ENCODE peak calls at places on chromosomes 6 and 20, in seven cellular contexts. J is CD8-positive, alpha-beta memory T cell; Y is left ventricle myocardium inferior; B is endodermal cell; A is uterus; U is lower lobe of right lung; G is thyroid gland. C is an unnamed sample. For H3K4me1, the result is how much of the 10 kb centered on the place peaks cover.

GRCh38 chr6:146357578-146358340 is 185.9 kb upstream of the RAB32 start:
- DNase-seq in J (no peak), Y (no peak), B (no peak), A (no peak), U (no peak), G (peak), C (no peak)

GRCh38 chr20:2217857-2218529 is 77.8 kb upstream of the TGM3 start:
- DNase-seq in J (no peak), Y (no peak), B (no peak), A (no peak), U (no peak), G (no peak), C (no peak)

GRCh38 chr6:74942130-74942529 is 263.7 kb downstream of the COL12A1 start:
- DNase-seq in J (no peak), Y (no peak), B (no peak), A (no peak), U (no peak), G (no peak), C (no peak)

GRCh38 chr20:49647509-49647908 is 66.2 kb downstream of the B4GALT5 start:
- DNase-seq in J (no peak), Y (no peak), B (no peak), A (no peak), U (no peak), G (no peak), C (no peak)

GRCh38 chr20:53445276-53445675 is 148.4 kb downstream of the ZNF217 start:
- DNase-seq in J (no peak), Y (no peak), B (no peak), A (no peak), U (no peak), G (no peak), C (no peak)

GRCh38 chr6:153167026-153167891 is 36.2 kb upstream of the RGS17 start:
- DNase-seq in J (no peak), Y (no peak), B (no peak), A (no peak), U (no peak), G (no peak), C (no peak)

GRCh38 chr6:43708857-43709653 is 21.5 kb upstream of the MRPS18A start:
- DNase-seq in J (no peak), Y (no peak), B (peak), A (peak), U (no peak), G (no peak), C (peak)

GRCh38 chr20:36717657-36718056 is 28.2 kb downstream of the NDRG3 start:
- DNase-seq in J (peak), Y (no peak), B (peak), A (no peak), U (no peak), G (no peak), C (no peak)

GRCh38 chr6:42390228-42390934 is 61.3 kb downstream of the TRERF1 start:
- DNase-seq in J (peak), Y (no peak), B (no peak), A (no peak), U (no peak), G (peak), C (no peak)

GRCh38 chr6:169620171-169621125 is 81.4 kb downstream of the WDR27 start:
- DNase-seq in J (no peak), Y (no peak), B (peak), A (no peak), U (peak), G (peak), C (peak)

GRCh38 chr20:19890358-19891117 is 126.6 kb upstream of the NAA20 start:
- DNase-seq in J (no peak), Y (no peak), B (no peak), A (no peak), U (no peak), G (no peak), C (no peak)

GRCh38 chr20:36574278-36575065 is 1.1 kb downstream of the TGIF2 start:
- DNase-seq in J (peak), Y (peak), B (peak), A (peak), U (peak), G (peak), C (peak)

GRCh38 chr20:62994850-62995249 is 11.9 kb downstream of the BHLHE23 start:
- DNase-seq in J (no peak), Y (no peak), B (no peak), A (no peak), U (no peak), G (no peak), C (no peak)

GRCh38 chr6:24125980-24126379 is at the start of gene NRSN1:
- DNase-seq in J (no peak), Y (no peak), B (peak), A (no peak), U (no peak), G (peak), C (peak)

GRCh38 chr20:56433221-56433879 is 21.3 kb downstream of the CASS4 start:
- DNase-seq in J (no peak), Y (no peak), B (no peak), A (no peak), U (no peak), G (no peak), C (no peak)

GRCh38 chr20:3911956-3912355 is 22.8 kb downstream of the PANK2 start:
- DNase-seq in J (no peak), Y (peak), B (no peak), A (no peak), U (peak), G (no peak), C (no peak)

GRCh38 chr20:6708010-6708409 is 59.5 kb upstream of the BMP2 start:
- DNase-seq in J (no peak), Y (peak), B (peak), A (no peak), U (peak), G (peak), C (peak)

GRCh38 chr20:4951299-4951698 is 50.0 kb downstream of the SLC23A2 start:
- DNase-seq in J (no peak), Y (no peak), B (no peak), A (peak), U (no peak), G (peak), C (no peak)

GRCh38 chr6:148509789-148510581 is 167.3 kb downstream of the SASH1 start:
- DNase-seq in J (no peak), Y (peak), B (no peak), A (peak), U (peak), G (no peak), C (peak)

GRCh38 chr6:142946181-142946923 is 1.4 kb upstream of the HIVEP2 start:
- DNase-seq in J (peak), Y (peak), B (peak), A (peak), U (peak), G (peak), C (peak)

GRCh38 chr20:19074828-19075516 is 137.5 kb upstream of the SLC24A3 start:
- DNase-seq in J (no peak), Y (peak), B (no peak), A (no peak), U (peak), G (no peak), C (no peak)

GRCh38 chr20:18504479-18505060 is 3.2 kb upstream of the SEC23B start:
- DNase-seq in J (no peak), Y (peak), B (peak), A (peak), U (no peak), G (peak), C (peak)

GRCh38 chr6:2714359-2714895 is 36.3 kb downstream of the MYLK4 start:
- DNase-seq in J (no peak), Y (no peak), B (no peak), A (no peak), U (no peak), G (no peak), C (no peak)

GRCh38 chr20:59124326-59125029 is 39.1 kb upstream of the ZNF831 start:
- DNase-seq in J (no peak), Y (no peak), B (no peak), A (no peak), U (no peak), G (no peak), C (no peak)

GRCh38 chr20:59125332-59125731 is 38.3 kb upstream of the ZNF831 start:
- DNase-seq in J (no peak), Y (no peak), B (no peak), A (no peak), U (no peak), G (no peak), C (no peak)

GRCh38 chr20:59122377-59122932 is 41.2 kb upstream of the ZNF831 start:
- DNase-seq in J (no peak), Y (no peak), B (no peak), A (no peak), U (no peak), G (no peak), C (no peak)

GRCh38 chr20:59123011-59123676 is 40.5 kb upstream of the ZNF831 start:
- DNase-seq in J (peak), Y (no peak), B (no peak), A (no peak), U (no peak), G (no peak), C (no peak)

DNA sequence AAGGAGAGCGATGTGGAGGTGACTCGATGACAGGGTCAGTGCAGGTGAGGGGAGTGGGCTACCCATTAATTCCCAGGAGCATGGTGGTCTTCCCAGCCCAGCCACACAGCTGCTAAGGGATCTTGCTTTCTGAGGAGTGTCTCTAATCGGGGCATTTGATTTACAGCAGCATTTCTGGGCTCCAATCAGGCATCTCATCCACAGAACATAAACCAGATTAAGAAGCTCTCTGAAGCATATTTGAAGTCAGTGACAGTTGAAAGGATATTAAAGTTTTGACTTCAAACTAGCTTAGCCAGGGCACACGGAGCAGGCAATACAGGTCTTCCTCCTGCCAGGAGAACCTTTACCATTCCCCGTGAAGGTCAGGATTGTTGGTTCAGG is 40.0 kb upstream of the ZNF831 start:
- DNase-seq in J (no peak), Y (no peak), B (no peak), A (no peak), U (no peak), G (no peak), C (no peak)
- H3K4me1 ChIP-seq in J (half or more), Y (under half), B (under half), A (under half), U (under half), G (under half), C (under half)

DNA sequence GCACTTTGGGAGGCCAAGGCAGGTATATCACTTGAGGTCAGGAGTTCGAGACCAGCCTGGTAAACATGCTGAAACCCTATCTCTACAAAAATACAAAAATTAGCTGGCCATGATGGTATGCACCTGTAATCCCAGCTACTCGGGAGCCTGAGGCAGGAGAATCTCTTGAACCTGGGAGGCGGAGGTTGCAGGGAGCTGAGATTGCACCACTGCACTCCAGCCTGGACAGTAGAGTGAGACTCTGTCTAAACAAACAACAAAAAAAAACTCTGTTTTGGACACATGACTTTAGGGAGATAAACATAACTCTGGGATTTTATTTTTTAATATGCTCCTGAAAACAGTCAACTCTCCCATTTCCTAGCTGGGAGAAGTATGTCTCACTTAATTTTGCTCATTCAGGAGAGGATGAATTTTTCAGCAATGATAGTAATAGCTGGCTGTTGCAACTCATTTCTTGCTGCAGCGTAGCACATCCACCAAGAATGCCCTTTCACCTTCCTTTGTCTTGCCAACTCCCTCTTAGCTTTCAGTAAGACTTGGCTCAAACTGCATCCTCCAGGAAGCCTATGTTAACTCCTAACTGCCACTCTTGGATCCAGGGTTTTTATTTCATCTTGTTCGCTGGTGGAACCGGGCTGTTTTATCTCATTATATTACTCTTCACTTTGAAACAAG is 24.3 kb downstream of the TOP1 start:
- DNase-seq in J (no peak), Y (no peak), B (no peak), A (peak), U (no peak), G (peak), C (no peak)
- H3K4me1 ChIP-seq in J (half or more), Y (half or more), B (under half), A (under half), U (half or more), G (half or more), C (under half)

GRCh38 chr6:38144365-38144764 is 324.8 kb downstream of the ZFAND3 start:
- DNase-seq in J (no peak), Y (no peak), B (no peak), A (no peak), U (no peak), G (no peak), C (no peak)
- H3K4me1 ChIP-seq in J (under half), Y (under half), B (under half), A (under half), U (under half), G (under half), C (under half)

GRCh38 chr20:14960837-14961236 is 623.4 kb upstream of the FLRT3 start:
- DNase-seq in J (no peak), Y (no peak), B (no peak), A (no peak), U (no peak), G (no peak), C (no peak)

GRCh38 chr20:14966203-14966602 is 628.8 kb upstream of the FLRT3 start:
- DNase-seq in J (no peak), Y (no peak), B (no peak), A (no peak), U (no peak), G (no peak), C (no peak)

GRCh38 chr20:14959506-14960493 is 622.4 kb upstream of the FLRT3 start:
- DNase-seq in J (no peak), Y (no peak), B (no peak), A (no peak), U (no peak), G (no peak), C (no peak)

GRCh38 chr20:14958626-14959025 is 621.2 kb upstream of the FLRT3 start:
- DNase-seq in J (no peak), Y (no peak), B (no peak), A (no peak), U (no peak), G (no peak), C (no peak)

GRCh38 chr20:14963262-14963663 is 625.9 kb upstream of the FLRT3 start:
- DNase-seq in J (no peak), Y (no peak), B (peak), A (no peak), U (no peak), G (no peak), C (no peak)
- H3K4me1 ChIP-seq in J (under half), Y (under half), B (under half), A (under half), U (under half), G (under half), C (under half)

GRCh38 chr6:16572317-16572716 is 188.9 kb downstream of the ATXN1 start:
- DNase-seq in J (no peak), Y (no peak), B (no peak), A (no peak), U (no peak), G (no peak), C (no peak)

GRCh38 chr6:16578695-16579094 is 182.6 kb downstream of the ATXN1 start:
- DNase-seq in J (no peak), Y (no peak), B (no peak), A (no peak), U (no peak), G (no peak), C (no peak)

GRCh38 chr6:16572943-16573342 is 188.3 kb downstream of the ATXN1 start:
- DNase-seq in J (no peak), Y (no peak), B (no peak), A (no peak), U (no peak), G (no peak), C (no peak)

GRCh38 chr6:16575655-16576054 is 185.6 kb downstream of the ATXN1 start:
- DNase-seq in J (no peak), Y (no peak), B (no peak), A (no peak), U (no peak), G (no peak), C (no peak)

GRCh38 chr6:16576391-16577368 is 184.6 kb downstream of the ATXN1 start:
- DNase-seq in J (no peak), Y (no peak), B (no peak), A (no peak), U (no peak), G (no peak), C (no peak)
- H3K4me1 ChIP-seq in J (under half), Y (under half), B (under half), A (under half), U (under half), G (under half), C (under half)

GRCh38 chr6:132058975-132059374 is 107.8 kb upstream of the CCN2 start:
- DNase-seq in J (no peak), Y (no peak), B (no peak), A (peak), U (no peak), G (no peak), C (no peak)
- H3K4me1 ChIP-seq in J (under half), Y (under half), B (under half), A (under half), U (under half), G (under half), C (under half)

GRCh38 chr6:105593056-105593455 is 190.2 kb upstream of the PREP start:
- DNase-seq in J (no peak), Y (no peak), B (no peak), A (no peak), U (no peak), G (no peak), C (no peak)

GRCh38 chr6:105594821-105595220 is 191.9 kb upstream of the PREP start:
- DNase-seq in J (no peak), Y (no peak), B (no peak), A (no peak), U (no peak), G (no peak), C (no peak)

GRCh38 chr6:105594272-105594671 is 191.4 kb upstream of the PREP start:
- DNase-seq in J (no peak), Y (no peak), B (no peak), A (no peak), U (no peak), G (no peak), C (no peak)

GRCh38 chr6:105592329-105592728 is 189.4 kb upstream of the PREP start:
- DNase-seq in J (no peak), Y (no peak), B (no peak), A (peak), U (no peak), G (no peak), C (no peak)

GRCh38 chr6:105593805-105594231 is 190.9 kb upstream of the PREP start:
- DNase-seq in J (no peak), Y (no peak), B (no peak), A (no peak), U (no peak), G (peak), C (no peak)
- H3K4me1 ChIP-seq in J (under half), Y (under half), B (under half), A (under half), U (under half), G (under half), C (under half)

DNA sequence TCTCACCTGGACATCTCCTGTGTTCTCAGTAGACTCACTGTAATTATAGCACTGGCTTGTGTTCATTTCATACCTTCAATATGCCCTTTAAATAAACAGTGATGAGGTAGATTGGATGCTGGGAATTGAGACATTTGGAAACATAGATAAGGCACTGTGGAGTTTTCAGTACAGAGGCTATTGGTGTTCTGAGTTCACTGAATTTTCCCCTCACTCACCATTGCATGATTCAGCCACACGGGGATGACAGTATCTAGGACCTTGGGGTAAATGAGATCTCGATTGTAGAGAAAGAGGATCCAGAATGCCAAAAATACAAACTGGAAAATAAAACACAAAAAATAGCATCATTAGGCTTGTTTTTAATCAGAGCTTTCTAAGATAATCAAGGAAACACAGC is 12.5 kb downstream of the ADTRP start:
- DNase-seq in J (no peak), Y (no peak), B (no peak), A (no peak), U (no peak), G (no peak), C (no peak)
- H3K4me1 ChIP-seq in J (under half), Y (under half), B (under half), A (under half), U (under half), G (under half), C (under half)

C was measured in aorta.